ENCODE peak calls at places on chromosomes 1 and 21, in four cellular contexts. C is OCI-LY7, L is left ventricle myocardium inferior, U is sigmoid colon. A is an unnamed sample.

GRCh38 chr1:63772876-63773275 is 941 bp upstream of the ROR1 start:
- DNase-seq in C (peak; percentile 46), U (no peak), L (no peak), A (no peak)

GRCh38 chr1:40141878-40142535 is 19.2 kb upstream of the RLF start:
- DNase-seq in L (no peak), C (no peak), U (no peak), A (no peak)

GRCh38 chr21:14843991-14844390 is 220.8 kb downstream of the NRIP1 start:
- DNase-seq in U (no peak), C (no peak), L (no peak), A (no peak)

GRCh38 chr21:32131960-32132359 is 146.9 kb downstream of the MIS18A start:
- DNase-seq in L (no peak), U (no peak), C (no peak), A (no peak)

GRCh38 chr1:41622859-41623732 is 138.6 kb upstream of the EDN2 start:
- DNase-seq in C (no peak), L (no peak), U (peak; percentile 24), A (no peak)

GRCh38 chr1:24726741-24727140 is 18.5 kb upstream of the CLIC4 start:
- DNase-seq in C (peak; percentile 33), U (no peak), L (no peak), A (no peak)

GRCh38 chr21:35559881-35560280 is 500.4 kb downstream of the SETD4 start:
- DNase-seq in C (no peak), U (no peak), L (no peak), A (no peak)

GRCh38 chr1:3038113-3038551 is 16.9 kb downstream of the ACTRT2 start:
- DNase-seq in L (no peak), U (peak; percentile 22), C (no peak), A (peak; percentile 52)

GRCh38 chr1:67371681-67372080 is 58.5 kb downstream of the SERBP1 start:
- DNase-seq in L (no peak), U (no peak), C (no peak), A (no peak)

GRCh38 chr1:93591833-93592635 is 89.6 kb downstream of the BCAR3 start:
- DNase-seq in L (no peak), C (peak; percentile 93), U (peak; percentile 65), A (no peak)

GRCh38 chr1:241336335-241336734 is 20.7 kb downstream of the RGS7 start:
- DNase-seq in U (no peak), L (no peak), C (no peak), A (no peak)

GRCh38 chr21:15063081-15063820 is 1.5 kb downstream of the NRIP1 start:
- DNase-seq in C (no peak), U (no peak), L (no peak), A (no peak)

GRCh38 chr1:156803086-156803851 is 13.4 kb downstream of the SH2D2A start:
- DNase-seq in U (no peak), L (no peak), C (no peak), A (no peak)

GRCh38 chr21:41635874-41636273 is 127.9 kb upstream of the TMPRSS2 start:
- DNase-seq in C (no peak), L (no peak), U (no peak), A (no peak)

GRCh38 chr1:90394247-90394646 is 322.9 kb downstream of the BARHL2 start:
- DNase-seq in L (no peak), C (no peak), U (no peak), A (no peak)

GRCh38 chr1:83060216-83060615 is 938.7 kb downstream of the TTLL7 start:
- DNase-seq in L (no peak), C (no peak), U (no peak), A (no peak)

GRCh38 chr1:25134307-25134706 is 98.0 kb downstream of the SYF2 start:
- DNase-seq in U (no peak), C (no peak), L (no peak), A (no peak)

GRCh38 chr21:27953328-27954045 is 986.6 kb upstream of the ADAMTS5 start:
- DNase-seq in C (no peak), L (no peak), U (no peak), A (no peak)

GRCh38 chr1:145961425-145962156 is 2.8 kb downstream of the ANKRD34A start:
- DNase-seq in L (peak; percentile 42), C (no peak), U (peak; percentile 86), A (no peak)

GRCh38 chr1:116850436-116850835 is 59.3 kb upstream of the PTGFRN start:
- DNase-seq in L (no peak), U (no peak), C (no peak), A (no peak)

GRCh38 chr1:61748566-61748965 is 6.3 kb downstream of the PATJ start:
- DNase-seq in L (no peak), C (no peak), U (no peak), A (no peak)

GRCh38 chr1:179966551-179966950 is 11.9 kb downstream of the CEP350 start:
- DNase-seq in U (no peak), C (no peak), L (no peak), A (no peak)

GRCh38 chr1:107681001-107681479 is 283.9 kb downstream of the VAV3 start:
- DNase-seq in C (no peak), L (no peak), U (no peak), A (no peak)

GRCh38 chr1:54989473-54989872 is 9.0 kb downstream of the TMEM61 start:
- DNase-seq in U (no peak), C (no peak), L (no peak), A (no peak)

GRCh38 chr1:56073614-56074356 is 505.6 kb downstream of the PLPP3 start:
- DNase-seq in C (no peak), U (peak; percentile 87), L (peak; percentile 71), A (no peak)

GRCh38 chr1:923131-923990 is at the start of gene SAMD11:
- DNase-seq in C (peak; percentile 83), L (peak; percentile 92), U (peak; percentile 91), A (no peak)

GRCh38 chr1:41496080-41497055 is 11.9 kb upstream of the EDN2 start:
- DNase-seq in U (peak; percentile 97), C (no peak), L (peak; percentile 92), A (no peak)

GRCh38 chr1:201013991-201014815 is 9.3 kb downstream of the KIF21B start:
- DNase-seq in C (no peak), L (no peak), U (no peak), A (no peak)

GRCh38 chr21:38352536-38353219 is 95.9 kb downstream of the KCNJ15 start:
- DNase-seq in C (no peak), L (peak; percentile 25), U (no peak), A (no peak)

GRCh38 chr1:187413770-187414169 is 585.0 kb downstream of the PLA2G4A start:
- DNase-seq in L (no peak), C (no peak), U (no peak), A (no peak)

GRCh38 chr1:34132161-34132420 is 32.9 kb downstream of the CSMD2 start:
- DNase-seq in U (no peak), L (no peak), C (no peak), A (no peak)

GRCh38 chr1:167227934-167228378 is 7.3 kb downstream of the POU2F1 start:
- DNase-seq in L (no peak), C (no peak), U (no peak), A (no peak)

GRCh38 chr1:60589916-60590315 is 492.4 kb upstream of the NFIA start:
- DNase-seq in L (no peak), C (no peak), U (no peak), A (no peak)

GRCh38 chr1:222390181-222390580 is 157.7 kb downstream of the HHIPL2 start:
- DNase-seq in U (no peak), L (no peak), C (no peak), A (no peak)

GRCh38 chr1:11749203-11749689 is 12.7 kb upstream of the C1orf167 start:
- DNase-seq in L (peak; percentile 33), U (no peak), C (no peak), A (no peak)
- TF ChIP-seq CTCF in L (peak; percentile 57), U (peak; percentile 40), C (peak; percentile 47), A (peak; percentile 49)

GRCh38 chr1:17439250-17440073 is at the start of gene RCC2:
- DNase-seq in L (peak; percentile 72), C (peak; percentile 89), U (peak; percentile 81), A (no peak)
- TF ChIP-seq CTCF in L (no peak), C (no peak), U (no peak), A (peak; percentile 45)

GRCh38 chr1:209860293-209860881 is 32.6 kb downstream of the UTP25 start:
- DNase-seq in U (peak; percentile 80), C (peak; percentile 79), L (peak; percentile 66), A (no peak)
- TF ChIP-seq CTCF in U (peak; percentile 66), C (peak; percentile 97), L (peak; percentile 91), A (peak; percentile 98)

GRCh38 chr1:238370600-238370999 is 479.9 kb upstream of the ZP4 start:
- DNase-seq in U (no peak), L (no peak), C (no peak), A (no peak)
- TF ChIP-seq CTCF in U (no peak), L (no peak), C (no peak), A (no peak)

DNA sequence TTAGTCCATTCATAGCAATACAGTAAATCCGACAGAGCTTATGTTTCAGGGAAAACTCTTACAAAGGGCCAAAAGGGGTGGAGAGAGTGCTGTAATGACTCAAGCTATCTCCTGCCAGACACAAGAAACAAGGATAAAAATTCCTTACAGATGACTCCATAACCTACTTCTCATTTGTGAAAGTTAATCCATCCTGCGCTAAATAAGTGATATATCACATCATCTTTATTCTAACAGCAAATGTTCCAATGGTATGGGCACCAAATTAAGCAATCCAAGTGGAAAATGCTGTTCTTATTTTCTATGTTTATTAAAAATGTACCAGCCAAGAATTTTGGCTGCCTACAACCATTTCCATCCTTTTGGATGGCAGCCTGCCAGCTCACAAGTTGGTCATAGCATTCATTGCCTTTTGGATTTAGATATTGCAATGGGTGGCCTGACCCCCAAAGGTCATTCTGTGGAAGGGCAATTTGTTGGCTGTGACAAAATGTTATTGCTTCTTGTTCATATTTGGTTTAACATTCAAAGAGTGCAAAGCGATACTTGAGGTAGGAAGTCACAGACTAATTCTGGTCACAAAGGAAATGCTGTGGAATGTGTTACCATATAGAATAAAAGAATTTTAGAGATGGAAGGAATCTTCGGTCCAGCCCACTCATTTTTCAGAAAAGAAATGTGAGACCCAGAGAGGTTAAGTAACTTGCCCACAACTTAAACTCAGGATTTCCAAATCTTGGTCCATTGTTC is 2.8 kb upstream of the ENAH start:
- DNase-seq in L (peak; percentile 29), U (peak; percentile 86), C (peak; percentile 52), A (no peak)
- TF ChIP-seq CTCF in L (no peak), U (no peak), C (peak; percentile 74), A (peak; percentile 40)